ENCODE peak calls at places on chromosomes 13 and 19, in four cellular contexts. W is stimulated activated CD4-positive, alpha-beta T cell treated with anti-CD3 and anti-CD28 coated beads, TNF-alpha, amount 100 ng/mL, for 48 hours; M is substantia nigra; F is ovary. R is an unnamed sample.

GRCh38 chr19:2624537-2625091 is 77.9 kb downstream of the GNG7 start:
- DNase-seq in W (no peak), M (no peak), F (no peak), R (peak; percentile 38)

GRCh38 chr19:8577247-8577646 is at the start of gene MYO1F:
- DNase-seq in W (no peak), M (peak; percentile 22), F (no peak), R (no peak)

GRCh38 chr13:99384468-99384867 is 77.3 kb upstream of the GPR183 start:
- DNase-seq in W (no peak), M (no peak), F (no peak), R (peak; percentile 43)

GRCh38 chr13:80955487-80955886 is 614.6 kb upstream of the SPRY2 start:
- DNase-seq in W (no peak), M (no peak), F (no peak), R (no peak)

GRCh38 chr13:91399189-91400093 is 1.0 kb downstream of the GPC5 start:
- DNase-seq in W (no peak), M (peak; percentile 15), F (no peak), R (peak; percentile 31)

GRCh38 chr13:36130542-36131214 is 504 bp downstream of the DCLK1 start:
- DNase-seq in W (no peak), M (no peak), F (peak; percentile 35), R (peak; percentile 15)

GRCh38 chr19:10952809-10953208 is 8.0 kb upstream of the SMARCA4 start:
- DNase-seq in W (no peak), M (no peak), F (no peak), R (no peak)

GRCh38 chr13:65638572-65639168 is 1591.5 kb downstream of the PCDH9 start:
- DNase-seq in W (no peak), M (no peak), F (no peak), R (no peak)

GRCh38 chr13:110349239-110349638 is 42.2 kb downstream of the COL4A2 start:
- DNase-seq in W (no peak), M (no peak), F (no peak), R (no peak)

GRCh38 chr13:24272452-24273161 is 36.8 kb upstream of the C1QTNF9 start:
- DNase-seq in W (no peak), M (peak; percentile 38), F (peak; percentile 66), R (no peak)

GRCh38 chr13:57557979-57558529 is 73.5 kb upstream of the PCDH17 start:
- DNase-seq in W (no peak), M (peak; percentile 20), F (no peak), R (no peak)

GRCh38 chr19:42132851-42133528 is 744 bp upstream of the POU2F2 start:
- DNase-seq in W (peak; percentile 75), M (peak; percentile 19), F (peak; percentile 59), R (peak; percentile 39)

GRCh38 chr13:34817246-34817645 is 124.8 kb upstream of the NBEA start:
- DNase-seq in W (no peak), M (no peak), F (no peak), R (no peak)

GRCh38 chr19:2962018-2962670 is 15.2 kb upstream of the TLE6 start:
- DNase-seq in W (peak; percentile 39), M (no peak), F (no peak), R (peak; percentile 41)

GRCh38 chr13:48533986-48534600 is 1.2 kb upstream of the RCBTB2 start:
- DNase-seq in W (no peak), M (no peak), F (no peak), R (no peak)

GRCh38 chr13:29978211-29978610 is 127.8 kb upstream of the UBL3 start:
- DNase-seq in W (no peak), M (no peak), F (no peak), R (no peak)

GRCh38 chr19:3494051-3494450 is 6.4 kb downstream of the DOHH start:
- DNase-seq in W (no peak), M (peak; percentile 87), F (no peak), R (peak; percentile 92)

GRCh38 chr13:41458187-41458938 is 1.0 kb downstream of the RGCC start:
- DNase-seq in W (no peak), M (no peak), F (no peak), R (no peak)

GRCh38 chr19:41175825-41176734 is 16.9 kb upstream of the CYP2S1 start:
- DNase-seq in W (peak; percentile 32), M (peak; percentile 17), F (no peak), R (peak; percentile 16)

GRCh38 chr13:27043013-27043412 is 128.6 kb downstream of the USP12 start:
- DNase-seq in W (no peak), M (peak; percentile 19), F (no peak), R (peak; percentile 35)

GRCh38 chr19:35044317-35045117 is 3.0 kb downstream of the HPN start:
- DNase-seq in W (peak; percentile 55), M (peak; percentile 52), F (peak; percentile 50), R (peak; percentile 25)

GRCh38 chr13:25608181-25608580 is 236.4 kb downstream of the ATP8A2 start:
- DNase-seq in W (no peak), M (no peak), F (no peak), R (no peak)

GRCh38 chr13:92901739-92902138 is 324.9 kb upstream of the GPC6 start:
- DNase-seq in W (no peak), M (no peak), F (no peak), R (no peak)

R was measured in hypothalamus.